ENCODE peak calls at places on chromosomes 2 and 18, in seven cellular contexts. One of them, this sample, is unnamed.

GRCh38 chr18:70998490-70998889 is 709.6 kb downstream of the SOCS6 start:
- DNase-seq in GM12878: no peak
- DNase-seq in uterus: no peak
- DNase-seq in cardiac muscle cell: peak; percentile 41
- DNase-seq in spleen: no peak
- DNase-seq in choroid plexus epithelial cell: peak; percentile 42
- DNase-seq in OCI-LY7: no peak
- DNase-seq in this sample: no peak

GRCh38 chr2:109343460-109343859 is 214.5 kb downstream of the SH3RF3 start:
- DNase-seq in GM12878: no peak
- DNase-seq in uterus: no peak
- DNase-seq in cardiac muscle cell: no peak
- DNase-seq in spleen: no peak
- DNase-seq in choroid plexus epithelial cell: no peak
- DNase-seq in OCI-LY7: no peak
- DNase-seq in this sample: no peak

GRCh38 chr18:56986829-56987228 is 160.1 kb upstream of the BOD1L2 start:
- DNase-seq in GM12878: no peak
- DNase-seq in uterus: no peak
- DNase-seq in cardiac muscle cell: no peak
- DNase-seq in spleen: no peak
- DNase-seq in choroid plexus epithelial cell: no peak
- DNase-seq in OCI-LY7: no peak
- DNase-seq in this sample: no peak

GRCh38 chr2:240467149-240467642 is 31.7 kb downstream of the GPC1 start:
- DNase-seq in GM12878: no peak
- DNase-seq in uterus: peak; percentile 13
- DNase-seq in cardiac muscle cell: no peak
- DNase-seq in spleen: peak; percentile 54
- DNase-seq in choroid plexus epithelial cell: no peak
- DNase-seq in OCI-LY7: no peak
- DNase-seq in this sample: no peak

GRCh38 chr18:49812321-49813070 is 837 bp downstream of the ACAA2 start:
- DNase-seq in GM12878: no peak
- DNase-seq in uterus: no peak
- DNase-seq in cardiac muscle cell: no peak
- DNase-seq in spleen: no peak
- DNase-seq in choroid plexus epithelial cell: no peak
- DNase-seq in OCI-LY7: no peak
- DNase-seq in this sample: peak; percentile 16

GRCh38 chr2:44004735-44005602 is 9.2 kb upstream of the LRPPRC start:
- DNase-seq in GM12878: no peak
- DNase-seq in uterus: no peak
- DNase-seq in cardiac muscle cell: peak; percentile 6
- DNase-seq in spleen: no peak
- DNase-seq in choroid plexus epithelial cell: no peak
- DNase-seq in OCI-LY7: peak; percentile 28
- DNase-seq in this sample: peak; percentile 9

GRCh38 chr2:95062716-95063400 is 37.4 kb downstream of the MAL start:
- DNase-seq in GM12878: peak; percentile 84
- DNase-seq in uterus: no peak
- DNase-seq in cardiac muscle cell: no peak
- DNase-seq in spleen: peak; percentile 15
- DNase-seq in choroid plexus epithelial cell: no peak
- DNase-seq in OCI-LY7: no peak
- DNase-seq in this sample: no peak

GRCh38 chr2:40192864-40193669 is 258.8 kb downstream of the SLC8A1 start:
- DNase-seq in GM12878: no peak
- DNase-seq in uterus: no peak
- DNase-seq in cardiac muscle cell: peak; percentile 8
- DNase-seq in spleen: no peak
- DNase-seq in choroid plexus epithelial cell: no peak
- DNase-seq in OCI-LY7: no peak
- DNase-seq in this sample: peak; percentile 51

GRCh38 chr2:48356701-48357322 is 173.1 kb upstream of the STON1 start:
- DNase-seq in GM12878: no peak
- DNase-seq in uterus: no peak
- DNase-seq in cardiac muscle cell: peak; percentile 80
- DNase-seq in spleen: no peak
- DNase-seq in choroid plexus epithelial cell: peak; percentile 88
- DNase-seq in OCI-LY7: peak; percentile 39
- DNase-seq in this sample: peak; percentile 38

GRCh38 chr18:48834421-48835011 is 116.2 kb downstream of the SMAD7 start:
- DNase-seq in GM12878: peak; percentile 81
- DNase-seq in uterus: peak; percentile 72
- DNase-seq in cardiac muscle cell: peak; percentile 89
- DNase-seq in spleen: peak; percentile 91
- DNase-seq in choroid plexus epithelial cell: peak; percentile 93
- DNase-seq in OCI-LY7: peak; percentile 52
- DNase-seq in this sample: peak; percentile 90

GRCh38 chr2:81403508-81403907 is 1099.0 kb upstream of the LRRTM1 start:
- DNase-seq in GM12878: no peak
- DNase-seq in uterus: no peak
- DNase-seq in cardiac muscle cell: no peak
- DNase-seq in spleen: no peak
- DNase-seq in choroid plexus epithelial cell: no peak
- DNase-seq in OCI-LY7: no peak
- DNase-seq in this sample: no peak

GRCh38 chr2:160493227-160494028 is at the start of gene RBMS1:
- DNase-seq in GM12878: no peak
- DNase-seq in uterus: peak; percentile 61
- DNase-seq in cardiac muscle cell: peak; percentile 78
- DNase-seq in spleen: peak; percentile 89
- DNase-seq in choroid plexus epithelial cell: peak; percentile 48
- DNase-seq in OCI-LY7: no peak
- DNase-seq in this sample: peak; percentile 63

GRCh38 chr2:30771200-30771599 is 36.0 kb downstream of the CAPN13 start:
- DNase-seq in GM12878: no peak
- DNase-seq in uterus: no peak
- DNase-seq in cardiac muscle cell: no peak
- DNase-seq in spleen: no peak
- DNase-seq in choroid plexus epithelial cell: no peak
- DNase-seq in OCI-LY7: no peak
- DNase-seq in this sample: no peak

GRCh38 chr2:216285641-216286156 is 86.6 kb downstream of the MARCHF4 start:
- DNase-seq in GM12878: no peak
- DNase-seq in uterus: no peak
- DNase-seq in cardiac muscle cell: no peak
- DNase-seq in spleen: no peak
- DNase-seq in choroid plexus epithelial cell: no peak
- DNase-seq in OCI-LY7: no peak
- DNase-seq in this sample: no peak

GRCh38 chr2:216281881-216282280 is 90.4 kb downstream of the MARCHF4 start:
- DNase-seq in GM12878: no peak
- DNase-seq in uterus: no peak
- DNase-seq in cardiac muscle cell: no peak
- DNase-seq in spleen: no peak
- DNase-seq in choroid plexus epithelial cell: peak; percentile 51
- DNase-seq in OCI-LY7: no peak
- DNase-seq in this sample: no peak

GRCh38 chr2:216281316-216281715 is 91.0 kb downstream of the MARCHF4 start:
- DNase-seq in GM12878: no peak
- DNase-seq in uterus: no peak
- DNase-seq in cardiac muscle cell: no peak
- DNase-seq in spleen: no peak
- DNase-seq in choroid plexus epithelial cell: no peak
- DNase-seq in OCI-LY7: no peak
- DNase-seq in this sample: no peak

GRCh38 chr2:216284708-216285107 is 87.6 kb downstream of the MARCHF4 start:
- DNase-seq in GM12878: no peak
- DNase-seq in uterus: no peak
- DNase-seq in cardiac muscle cell: no peak
- DNase-seq in spleen: no peak
- DNase-seq in choroid plexus epithelial cell: no peak
- DNase-seq in OCI-LY7: no peak
- DNase-seq in this sample: no peak

DNA sequence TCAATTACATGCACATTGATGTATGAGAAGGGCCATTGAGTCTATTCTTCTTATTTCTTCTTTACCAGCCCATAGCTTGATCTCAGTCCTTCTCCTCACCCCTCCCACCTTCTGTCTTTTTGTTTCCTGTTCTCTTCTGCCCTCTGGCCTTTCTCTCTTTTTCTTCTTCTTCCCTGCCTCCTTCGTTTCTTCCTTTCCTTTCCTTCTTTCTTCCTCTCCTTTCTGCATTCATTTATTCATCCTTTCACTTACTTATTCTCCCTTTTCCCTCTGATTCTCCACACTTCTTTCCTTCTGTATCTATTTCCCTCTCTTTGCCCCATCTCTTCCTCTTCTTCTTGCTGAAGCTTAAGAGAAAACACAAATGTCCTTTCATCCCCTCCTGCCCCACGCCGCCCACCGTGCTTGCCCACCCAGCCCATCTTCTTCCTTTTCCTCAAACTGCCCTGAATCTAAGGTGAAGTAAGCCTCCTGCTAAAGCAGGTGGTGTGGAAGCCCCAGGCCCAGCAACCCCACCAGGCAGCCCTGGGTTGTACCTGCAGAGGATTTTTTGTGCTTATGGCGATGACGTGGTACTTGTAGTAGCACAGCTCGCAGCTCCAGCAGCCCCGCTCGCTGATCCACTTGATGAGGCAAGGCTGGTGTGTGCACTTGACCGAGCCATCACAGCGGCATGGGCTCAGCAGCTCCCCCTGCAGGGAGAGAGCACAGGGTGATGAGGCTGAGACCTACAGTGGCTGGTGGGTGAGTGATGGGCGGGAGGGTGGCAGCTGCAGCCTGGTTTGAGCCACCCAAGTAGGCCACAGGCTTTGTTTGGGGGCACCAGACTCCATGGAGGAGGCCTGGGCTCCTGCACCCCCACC is 89.0 kb downstream of the MARCHF4 start:
- DNase-seq in GM12878: no peak
- DNase-seq in uterus: no peak
- DNase-seq in cardiac muscle cell: no peak
- DNase-seq in spleen: no peak
- DNase-seq in choroid plexus epithelial cell: peak; percentile 13
- DNase-seq in OCI-LY7: peak; percentile 46
- DNase-seq in this sample: no peak
- TF ChIP-seq CTCF in GM12878: peak; percentile 55
- TF ChIP-seq CTCF in uterus: no peak
- TF ChIP-seq CTCF in cardiac muscle cell: peak; percentile 41
- TF ChIP-seq CTCF in spleen: peak; percentile 8
- TF ChIP-seq CTCF in choroid plexus epithelial cell: peak; percentile 54
- TF ChIP-seq CTCF in OCI-LY7: peak; percentile 72
- TF ChIP-seq CTCF in this sample: peak; percentile 24

GRCh38 chr2:169658877-169659276 is 35.3 kb downstream of the CFAP210 start:
- DNase-seq in GM12878: no peak
- DNase-seq in uterus: no peak
- DNase-seq in cardiac muscle cell: no peak
- DNase-seq in spleen: no peak
- DNase-seq in choroid plexus epithelial cell: no peak
- DNase-seq in OCI-LY7: no peak
- DNase-seq in this sample: no peak
- H3K4me3 ChIP-seq in GM12878: no peak overlapping the region
- H3K4me3 ChIP-seq in uterus: no peak overlapping the region
- H3K4me3 ChIP-seq in cardiac muscle cell: no peak overlapping the region
- H3K4me3 ChIP-seq in spleen: no peak overlapping the region
- H3K4me3 ChIP-seq in choroid plexus epithelial cell: no peak overlapping the region
- H3K4me3 ChIP-seq in OCI-LY7: no peak overlapping the region
- H3K4me3 ChIP-seq in this sample: no peak overlapping the region

GRCh38 chr2:207513577-207514257 is 16.0 kb upstream of the CREB1 start:
- DNase-seq in GM12878: no peak
- DNase-seq in uterus: no peak
- DNase-seq in cardiac muscle cell: peak; percentile 93
- DNase-seq in spleen: no peak
- DNase-seq in choroid plexus epithelial cell: peak; percentile 93
- DNase-seq in OCI-LY7: no peak
- DNase-seq in this sample: peak; percentile 100

GRCh38 chr2:207515671-207516070 is 14.1 kb upstream of the CREB1 start:
- DNase-seq in GM12878: no peak
- DNase-seq in uterus: no peak
- DNase-seq in cardiac muscle cell: no peak
- DNase-seq in spleen: no peak
- DNase-seq in choroid plexus epithelial cell: no peak
- DNase-seq in OCI-LY7: no peak
- DNase-seq in this sample: no peak

GRCh38 chr2:207512356-207512755 is 17.4 kb upstream of the CREB1 start:
- DNase-seq in GM12878: no peak
- DNase-seq in uterus: no peak
- DNase-seq in cardiac muscle cell: no peak
- DNase-seq in spleen: no peak
- DNase-seq in choroid plexus epithelial cell: no peak
- DNase-seq in OCI-LY7: no peak
- DNase-seq in this sample: no peak

GRCh38 chr2:207514451-207514850 is 15.3 kb upstream of the CREB1 start:
- DNase-seq in GM12878: no peak
- DNase-seq in uterus: no peak
- DNase-seq in cardiac muscle cell: no peak
- DNase-seq in spleen: no peak
- DNase-seq in choroid plexus epithelial cell: no peak
- DNase-seq in OCI-LY7: no peak
- DNase-seq in this sample: no peak

DNA sequence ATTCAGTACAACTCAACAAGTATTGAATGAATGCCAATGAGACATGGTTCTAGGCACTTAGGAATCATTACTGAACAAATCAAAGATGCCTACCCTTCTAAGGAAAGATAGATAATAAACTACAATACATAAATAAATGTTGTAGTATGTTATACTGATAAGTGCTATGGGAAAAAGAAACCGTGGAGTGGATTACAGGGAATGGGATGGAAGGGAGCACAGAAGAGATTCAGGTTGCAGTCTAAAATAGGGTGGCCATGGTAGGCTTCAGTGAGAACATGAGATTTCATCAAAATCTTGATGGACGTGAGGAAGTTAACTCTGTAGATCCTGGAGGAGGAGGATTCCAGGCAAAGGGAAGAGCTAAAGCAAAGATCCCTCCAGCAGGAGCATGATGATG is 17.9 kb upstream of the CREB1 start:
- DNase-seq in GM12878: no peak
- DNase-seq in uterus: no peak
- DNase-seq in cardiac muscle cell: no peak
- DNase-seq in spleen: no peak
- DNase-seq in choroid plexus epithelial cell: peak; percentile 50
- DNase-seq in OCI-LY7: no peak
- DNase-seq in this sample: no peak
- TF ChIP-seq CTCF in GM12878: no peak
- TF ChIP-seq CTCF in uterus: no peak
- TF ChIP-seq CTCF in cardiac muscle cell: no peak
- TF ChIP-seq CTCF in spleen: no peak
- TF ChIP-seq CTCF in choroid plexus epithelial cell: no peak
- TF ChIP-seq CTCF in OCI-LY7: no peak
- TF ChIP-seq CTCF in this sample: no peak

DNA sequence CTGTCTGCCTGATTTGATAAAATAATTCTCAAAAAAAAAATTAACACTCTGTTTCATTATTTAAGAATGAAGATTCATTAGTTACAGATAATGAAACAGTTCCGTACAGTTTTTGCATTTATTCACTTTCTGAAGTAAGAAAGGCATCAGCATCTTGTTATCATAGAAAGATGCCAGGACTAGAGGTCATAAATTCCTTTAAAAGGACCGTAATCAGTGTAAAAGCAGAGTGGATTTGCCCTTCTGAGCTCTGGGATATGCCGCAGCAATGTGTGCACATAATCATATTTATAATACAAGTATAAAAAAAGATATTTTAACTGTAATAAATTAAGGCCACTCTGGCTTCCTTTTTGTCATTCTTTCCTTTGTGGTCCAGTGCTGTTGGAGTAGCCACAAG is 37.5 kb upstream of the COL5A2 start:
- DNase-seq in GM12878: no peak
- DNase-seq in uterus: no peak
- DNase-seq in cardiac muscle cell: peak; percentile 11
- DNase-seq in spleen: no peak
- DNase-seq in choroid plexus epithelial cell: no peak
- DNase-seq in OCI-LY7: no peak
- DNase-seq in this sample: no peak
- H3K4me3 ChIP-seq in GM12878: no peak overlapping the region
- H3K4me3 ChIP-seq in uterus: no peak overlapping the region
- H3K4me3 ChIP-seq in cardiac muscle cell: no peak overlapping the region
- H3K4me3 ChIP-seq in spleen: no peak overlapping the region
- H3K4me3 ChIP-seq in choroid plexus epithelial cell: no peak overlapping the region
- H3K4me3 ChIP-seq in OCI-LY7: no peak overlapping the region
- H3K4me3 ChIP-seq in this sample: no peak overlapping the region

GRCh38 chr18:42921261-42921737 is 194.2 kb downstream of the RIT2 start:
- DNase-seq in GM12878: no peak
- DNase-seq in uterus: no peak
- DNase-seq in cardiac muscle cell: no peak
- DNase-seq in spleen: no peak
- DNase-seq in choroid plexus epithelial cell: no peak
- DNase-seq in OCI-LY7: no peak
- DNase-seq in this sample: no peak
- TF ChIP-seq CTCF in GM12878: no peak
- TF ChIP-seq CTCF in uterus: no peak
- TF ChIP-seq CTCF in cardiac muscle cell: no peak
- TF ChIP-seq CTCF in spleen: no peak
- TF ChIP-seq CTCF in choroid plexus epithelial cell: no peak
- TF ChIP-seq CTCF in OCI-LY7: no peak
- TF ChIP-seq CTCF in this sample: no peak

This sample was measured in AG10803.